ENCODE peak calls at places on chromosome 22, in eight cellular contexts. H, F, S, X, B, Z, J and D are unnamed samples.

GRCh38 chr22:19576460-19577421 is 52.5 kb upstream of the CLDN5 start:
- DNase-seq in H (no peak), X (peak; percentile 79), S (peak; percentile 86), Z (no peak), F (no peak), B (no peak), J (no peak), D (no peak)

GRCh38 chr22:28983788-28984441 is 77.7 kb downstream of the C22orf31 start:
- DNase-seq in Z (no peak), H (no peak), B (no peak), F (no peak), J (no peak), X (peak; percentile 73), S (no peak), D (no peak)

GRCh38 chr22:43820671-43821305 is 8.7 kb upstream of the EFCAB6 start:
- DNase-seq in Z (no peak), F (no peak), B (no peak), J (no peak), H (no peak), X (peak; percentile 36), S (no peak), D (no peak)

GRCh38 chr22:48803171-48803992 is 1024.3 kb downstream of the BRD1 start:
- DNase-seq in H (no peak), J (no peak), F (no peak), X (peak; percentile 45), B (no peak), S (no peak), Z (peak; percentile 61), D (no peak)

GRCh38 chr22:46309526-46310085 is 12.9 kb downstream of the GTSE1 start:
- DNase-seq in X (no peak), F (no peak), S (no peak), J (no peak), H (no peak), Z (peak; percentile 56), B (no peak), D (no peak)

GRCh38 chr22:37626144-37626543 is 13.3 kb upstream of the SH3BP1 start:
- DNase-seq in Z (peak; percentile 76), J (no peak), F (no peak), X (no peak), H (no peak), B (no peak), S (no peak), D (peak; percentile 52)

GRCh38 chr22:22427542-22428065 is 80.9 kb downstream of the ZNF280B start:
- DNase-seq in H (no peak), S (no peak), F (no peak), J (no peak), X (no peak), B (no peak), Z (no peak), D (no peak)

GRCh38 chr22:50357756-50358155 is 14.6 kb downstream of the PPP6R2 start:
- DNase-seq in S (no peak), X (no peak), H (no peak), Z (no peak), F (no peak), B (no peak), J (no peak), D (no peak)

GRCh38 chr22:27905638-27906037 is 13.4 kb downstream of the PITPNB start:
- DNase-seq in Z (no peak), F (no peak), S (no peak), B (no peak), H (no peak), X (no peak), J (no peak), D (no peak)

GRCh38 chr22:25364736-25365241 is 145.3 kb downstream of the CRYBB2 start:
- DNase-seq in J (peak; percentile 45), F (no peak), B (no peak), Z (peak; percentile 67), X (no peak), H (no peak), S (no peak), D (no peak)

GRCh38 chr22:46192210-46192993 is 42.1 kb downstream of the PPARA start:
- DNase-seq in F (no peak), H (no peak), B (no peak), Z (no peak), S (no peak), X (no peak), J (peak; percentile 51), D (no peak)

GRCh38 chr22:20180640-20181039 is 29.8 kb upstream of the CCDC188 start:
- DNase-seq in Z (no peak), F (no peak), J (no peak), B (no peak), X (no peak), S (no peak), H (no peak), D (no peak)